ENCODE peak calls at places on chromosomes 7 and 10, in nine cellular contexts. B, V, L, Q, Y, X, M, U and K are unnamed samples.

GRCh38 chr10:117184821-117185220 is 12.5 kb upstream of the KCNK18 start:
- DNase-seq in Q (no peak), U (no peak), Y (no peak), L (no peak), X (no peak), V (no peak), M (no peak), B (no peak), K (no peak)

GRCh38 chr10:85612378-85612775 is 754.2 kb downstream of the GRID1 start:
- DNase-seq in B (no peak), L (no peak), V (no peak), Y (no peak), X (no peak), U (no peak), M (no peak), Q (peak), K (no peak)

GRCh38 chr10:103800789-103801540 is 54.4 kb downstream of the SH3PXD2A start:
- DNase-seq in U (peak), M (no peak), B (no peak), X (no peak), Q (no peak), V (peak), Y (no peak), L (no peak), K (no peak)

GRCh38 chr7:53358301-53358700 is 322.9 kb downstream of the POM121L12 start:
- DNase-seq in U (no peak), B (no peak), V (no peak), L (peak), Y (no peak), Q (no peak), X (no peak), M (no peak), K (no peak)

GRCh38 chr10:22931948-22932347 is 4.1 kb downstream of the ARMC3 start:
- DNase-seq in M (no peak), X (no peak), Y (no peak), B (peak), Q (no peak), L (no peak), U (peak), V (no peak), K (no peak)

GRCh38 chr7:46244752-46245151 is 323.7 kb upstream of the IGFBP3 start:
- DNase-seq in Q (no peak), X (no peak), V (no peak), Y (no peak), B (no peak), L (no peak), M (no peak), U (peak), K (no peak)

GRCh38 chr10:132591166-132591971 is 53.8 kb downstream of the INPP5A start:
- DNase-seq in V (no peak), M (peak), Q (no peak), Y (no peak), B (no peak), L (peak), U (peak), X (peak), K (no peak)

GRCh38 chr7:31100445-31100844 is 48.3 kb downstream of the ADCYAP1R1 start:
- DNase-seq in Y (no peak), M (no peak), L (no peak), X (peak), U (peak), Q (no peak), B (peak), V (no peak), K (no peak)

GRCh38 chr10:132113206-132113605 is 47.5 kb downstream of the JAKMIP3 start:
- DNase-seq in X (no peak), L (no peak), Y (no peak), M (no peak), V (no peak), B (no peak), Q (no peak), U (no peak), K (no peak)

GRCh38 chr10:107072028-107072427 is 92.5 kb downstream of the SORCS1 start:
- DNase-seq in B (no peak), L (no peak), Y (no peak), M (no peak), V (no peak), X (no peak), U (no peak), Q (no peak), K (no peak)

GRCh38 chr10:71694567-71694968 is 25.0 kb downstream of the C10orf105 start:
- DNase-seq in Q (peak), X (no peak), L (no peak), U (no peak), B (no peak), V (no peak), M (no peak), Y (no peak), K (no peak)

GRCh38 chr7:101804642-101805401 is 12.6 kb upstream of the CUX1 start:
- DNase-seq in V (no peak), Y (no peak), M (no peak), L (peak), X (no peak), Q (no peak), B (no peak), U (no peak), K (no peak)

GRCh38 chr7:43461349-43462024 is 121.4 kb upstream of the STK17A start:
- DNase-seq in B (no peak), Y (no peak), U (no peak), Q (no peak), L (no peak), M (no peak), V (no peak), X (no peak), K (no peak)

GRCh38 chr10:63005246-63005645 is 127.9 kb upstream of the NRBF2 start:
- DNase-seq in L (no peak), M (no peak), U (peak), X (no peak), Q (no peak), Y (no peak), V (no peak), B (no peak), K (no peak)

GRCh38 chr10:8283986-8284385 is 229.5 kb downstream of the GATA3 start:
- DNase-seq in V (no peak), X (no peak), B (no peak), M (no peak), Y (no peak), U (no peak), L (no peak), Q (no peak), K (peak)

GRCh38 chr7:117637937-117638336 is 158.1 kb downstream of the CFTR start:
- DNase-seq in Y (no peak), L (no peak), B (no peak), V (no peak), M (no peak), Q (no peak), X (no peak), U (no peak), K (no peak)

GRCh38 chr10:46525177-46525823 is 31.2 kb downstream of the GPRIN2 start:
- DNase-seq in Q (no peak), V (no peak), B (peak), Y (no peak), M (peak), U (peak), L (no peak), X (peak), K (no peak)

GRCh38 chr10:78802406-78802805 is 266.4 kb upstream of the ZMIZ1 start:
- DNase-seq in B (no peak), M (no peak), Q (no peak), Y (no peak), L (no peak), X (no peak), U (no peak), V (no peak), K (no peak)

GRCh38 chr7:129947001-129947400 is 5.8 kb downstream of the UBE2H start:
- DNase-seq in Y (no peak), L (no peak), V (no peak), X (no peak), U (no peak), M (no peak), B (no peak), Q (no peak), K (no peak)

GRCh38 chr7:51054231-51054630 is 262.4 kb downstream of the COBL start:
- DNase-seq in B (no peak), V (no peak), L (no peak), U (no peak), Q (no peak), Y (no peak), M (no peak), X (no peak), K (no peak)

GRCh38 chr7:26718063-26718462 is 146.3 kb downstream of the SKAP2 start:
- DNase-seq in L (no peak), V (no peak), U (no peak), M (no peak), Y (no peak), Q (no peak), X (no peak), B (no peak), K (no peak)

GRCh38 chr10:107653832-107654287 is 489.4 kb upstream of the SORCS1 start:
- DNase-seq in Q (peak), L (no peak), U (peak), V (no peak), Y (no peak), B (no peak), M (no peak), X (no peak), K (no peak)

GRCh38 chr7:84384417-84384816 is 189.8 kb upstream of the SEMA3A start:
- DNase-seq in Q (no peak), V (no peak), M (peak), L (no peak), Y (no peak), B (no peak), U (no peak), X (no peak), K (no peak)

GRCh38 chr10:71598673-71599072 is 120.9 kb downstream of the C10orf105 start:
- DNase-seq in Y (no peak), U (peak), V (no peak), B (no peak), Q (no peak), M (peak), X (no peak), L (no peak), K (peak)

GRCh38 chr7:155545348-155545747 is 1.0 kb downstream of the CNPY1 start:
- DNase-seq in M (no peak), Y (no peak), X (no peak), U (no peak), V (no peak), L (no peak), B (no peak), Q (no peak), K (no peak)

GRCh38 chr10:130018253-130018652 is 54.2 kb upstream of the EBF3 start:
- DNase-seq in M (peak), Y (no peak), X (peak), B (peak), U (peak), Q (no peak), L (no peak), V (peak), K (peak)

GRCh38 chr7:49878627-49879026 is 105.2 kb downstream of the VWC2 start:
- DNase-seq in L (no peak), V (no peak), B (no peak), Y (no peak), X (no peak), U (no peak), Q (no peak), M (no peak), K (no peak)

GRCh38 chr7:111255576-111255975 is 164.6 kb downstream of the LRRN3 start:
- DNase-seq in Q (no peak), X (no peak), Y (no peak), L (no peak), B (peak), M (no peak), U (no peak), V (no peak), K (no peak)

GRCh38 chr10:71629131-71629530 is 90.4 kb downstream of the C10orf105 start:
- DNase-seq in Y (no peak), M (no peak), Q (no peak), U (no peak), B (no peak), V (no peak), L (no peak), X (no peak), K (no peak)

GRCh38 chr7:19407270-19407669 is 262.0 kb upstream of the FERD3L start:
- DNase-seq in X (no peak), M (no peak), Q (peak), V (no peak), L (no peak), B (no peak), U (no peak), Y (no peak), K (no peak)

GRCh38 chr10:72276013-72276387 is 2.3 kb downstream of the DDIT4 start:
- DNase-seq in X (no peak), M (no peak), B (no peak), Q (no peak), V (no peak), Y (peak), U (peak), L (no peak), K (no peak)